ENCODE peak calls at places on chromosomes 12 and 14, in five cellular contexts. S is mucosa of descending colon, R is thoracic aorta, D is astrocyte, N is OCI-LY7. U is an unnamed sample.

GRCh38 chr14:91258021-91258618 is 13.6 kb upstream of the GPR68 start:
- DNase-seq in N (no peak), S (no peak), R (no peak), D (peak; percentile 85), U (peak; percentile 95)

GRCh38 chr12:116892318-116892717 is 11.1 kb upstream of the HRK start:
- DNase-seq in N (peak; percentile 48), R (no peak), D (no peak), S (no peak), U (no peak)

GRCh38 chr14:100384819-100385813 is 62.0 kb downstream of the SLC25A47 start:
- DNase-seq in N (peak; percentile 19), D (peak; percentile 64), R (no peak), S (no peak), U (no peak)

GRCh38 chr12:64918288-64918687 is 93.8 kb downstream of the TBC1D30 start:
- DNase-seq in D (no peak), R (no peak), N (no peak), S (no peak), U (no peak)

GRCh38 chr14:38016497-38016896 is 191.2 kb upstream of the SSTR1 start:
- DNase-seq in N (peak; percentile 28), D (no peak), R (no peak), S (no peak), U (no peak)

GRCh38 chr12:39620664-39621658 is 1.4 kb upstream of the ABCD2 start:
- DNase-seq in N (peak; percentile 49), S (peak; percentile 44), R (no peak), D (no peak), U (no peak)

GRCh38 chr12:102439391-102440108 is 40.8 kb downstream of the IGF1 start:
- DNase-seq in N (no peak), S (no peak), R (no peak), D (no peak), U (no peak)

GRCh38 chr12:38601970-38602369 is 285.4 kb downstream of the ALG10B start:
- DNase-seq in S (no peak), N (no peak), D (no peak), R (no peak), U (no peak)

GRCh38 chr12:57242329-57242690 is 8.7 kb downstream of the STAC3 start:
- DNase-seq in D (no peak), S (peak; percentile 71), N (peak; percentile 47), R (no peak), U (no peak)

GRCh38 chr12:107917912-107918800 is 143.7 kb downstream of the ASCL4 start:
- DNase-seq in N (peak; percentile 34), R (no peak), D (peak; percentile 3), S (no peak), U (no peak)

GRCh38 chr14:103527408-103528157 is 1.4 kb upstream of the TRMT61A start:
- DNase-seq in N (peak; percentile 45), R (no peak), S (no peak), D (no peak), U (no peak)

GRCh38 chr14:103524002-103524785 is 1.6 kb upstream of the CKB start:
- DNase-seq in R (no peak), N (no peak), S (peak; percentile 62), D (no peak), U (no peak)

GRCh38 chr14:103526914-103527248 is 2.1 kb upstream of the TRMT61A start:
- DNase-seq in R (no peak), N (no peak), S (no peak), D (no peak), U (no peak)

GRCh38 chr14:103528158-103528511 is 861 bp upstream of the TRMT61A start:
- DNase-seq in S (no peak), R (no peak), D (no peak), N (no peak), U (no peak)

DNA sequence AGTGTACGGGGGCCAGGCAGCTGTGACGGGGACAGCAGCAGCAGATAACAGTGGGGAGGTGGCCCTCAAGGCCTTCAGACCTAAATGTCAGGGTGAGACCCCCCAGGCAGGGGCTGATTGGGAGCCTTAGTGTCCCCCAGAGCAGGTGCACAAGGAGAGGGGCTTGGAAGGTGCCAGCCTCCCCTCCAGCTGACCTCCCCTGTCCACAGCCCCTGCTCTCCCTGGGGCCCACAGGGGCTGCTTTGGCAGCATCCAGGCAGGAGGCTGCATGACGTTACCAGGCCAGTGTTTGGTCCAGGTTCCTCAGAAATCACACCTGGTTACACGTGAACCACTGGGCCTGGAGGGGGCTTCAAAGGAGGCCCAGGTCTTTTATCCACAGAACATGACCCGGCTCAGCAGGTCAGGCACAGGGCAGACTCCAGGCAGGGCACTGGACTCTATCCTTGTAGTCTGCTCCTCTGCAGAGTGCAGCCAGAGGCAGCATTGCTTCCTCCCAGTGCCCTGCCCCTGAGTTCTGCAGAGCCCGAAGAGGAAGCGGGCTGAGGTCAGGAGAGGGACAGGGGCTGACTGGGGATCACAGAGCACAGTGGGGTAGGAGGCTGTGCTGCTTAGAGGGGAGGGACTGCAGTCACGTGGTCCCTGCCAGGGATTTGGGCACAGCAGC is 2.6 kb upstream of the TRMT61A start:
- DNase-seq in N (no peak), R (no peak), S (peak; percentile 63), D (no peak), U (no peak)
- H3K4me1 ChIP-seq in N (peaks cover 28% of the 10 kb centered on the region), R (peaks cover 41% of the 10 kb centered on the region), S (peaks cover 52% of the 10 kb centered on the region), D (peaks cover 32% of the 10 kb centered on the region), U (peaks cover 65% of the 10 kb centered on the region)

GRCh38 chr12:14402697-14403096 is 37.2 kb downstream of the ATF7IP start:
- DNase-seq in N (no peak), S (no peak), D (no peak), R (no peak), U (no peak)
- H3K4me1 ChIP-seq in N (peaks cover 30% of the 10 kb centered on the region), S (peaks cover 17% of the 10 kb centered on the region), D (peaks cover 14% of the 10 kb centered on the region), R (peaks cover 20% of the 10 kb centered on the region), U (peaks cover 25% of the 10 kb centered on the region)

GRCh38 chr12:75721231-75721641 is 209.8 kb upstream of the KRR1 start:
- DNase-seq in N (no peak), R (no peak), S (no peak), D (peak; percentile 44), U (no peak)
- H3K4me1 ChIP-seq in N (peaks cover 8% of the 10 kb centered on the region), R (peaks cover 42% of the 10 kb centered on the region), S (no peaks in the 10 kb centered on the region), D (peaks cover 43% of the 10 kb centered on the region), U (peaks cover 52% of the 10 kb centered on the region)

GRCh38 chr12:47808574-47809380 is 10.9 kb downstream of the HDAC7 start:
- DNase-seq in S (peak; percentile 60), N (peak; percentile 70), R (no peak), D (no peak), U (no peak)
- H3K4me1 ChIP-seq in S (peaks cover 70% of the 10 kb centered on the region), N (peaks cover 91% of the 10 kb centered on the region), R (peaks cover 98% of the 10 kb centered on the region), D (peaks cover 58% of the 10 kb centered on the region), U (peaks cover 100% of the 10 kb centered on the region)

DNA sequence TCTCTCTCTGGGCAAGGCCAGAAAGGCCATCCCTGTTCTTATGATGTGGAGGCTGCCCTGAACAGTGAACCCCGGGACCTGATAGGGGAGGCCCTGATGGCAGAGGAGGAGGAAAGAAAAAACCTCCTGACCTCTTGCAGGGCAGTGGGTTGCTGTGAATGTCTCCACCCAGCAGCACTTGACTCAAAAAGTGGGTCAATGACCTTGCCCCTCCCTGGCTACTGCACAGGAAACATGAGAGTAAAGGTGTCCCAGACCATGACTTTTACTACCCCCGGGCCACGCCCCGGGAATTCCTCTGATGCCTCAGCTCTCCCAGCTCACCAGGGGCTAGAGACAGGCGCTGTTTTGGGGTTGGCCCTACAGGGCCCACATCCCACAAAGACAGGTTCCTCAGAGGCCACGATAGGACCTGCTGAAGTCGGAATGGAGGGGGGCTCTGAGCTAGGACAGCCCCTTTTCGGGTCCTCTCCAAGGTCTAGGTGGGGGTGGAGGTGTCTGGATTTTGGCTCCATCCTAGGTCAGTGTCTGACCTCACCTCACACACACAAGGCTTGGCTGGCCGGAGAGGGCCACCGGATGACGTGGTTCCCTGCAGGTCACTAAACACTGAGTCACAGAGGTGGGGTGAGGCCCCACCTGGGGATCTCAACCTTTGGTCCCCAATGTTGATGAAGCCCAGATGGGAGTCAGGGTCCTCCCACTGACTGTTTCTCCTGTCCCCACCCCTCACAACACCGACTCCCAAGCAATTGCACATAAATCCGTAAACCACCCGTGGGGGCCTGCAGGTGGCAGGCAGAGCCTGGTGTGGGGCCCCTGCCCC is 1.6 kb downstream of the RHOF start:
- DNase-seq in D (no peak), R (no peak), N (no peak), S (peak; percentile 81), U (no peak)
- H3K4me1 ChIP-seq in D (peaks cover 37% of the 10 kb centered on the region), R (peaks cover 38% of the 10 kb centered on the region), N (peaks cover 71% of the 10 kb centered on the region), S (peaks cover 60% of the 10 kb centered on the region), U (peaks cover 51% of the 10 kb centered on the region)

GRCh38 chr12:47396902-47397663 is 308.7 kb downstream of the RPAP3 start:
- DNase-seq in D (no peak), S (no peak), N (no peak), R (no peak), U (no peak)
- H3K4me1 ChIP-seq in D (peaks cover 17% of the 10 kb centered on the region), S (no peaks in the 10 kb centered on the region), N (no peaks in the 10 kb centered on the region), R (peaks cover 18% of the 10 kb centered on the region), U (no peaks in the 10 kb centered on the region)

GRCh38 chr14:45181329-45181728 is 45.6 kb downstream of the FANCM start:
- DNase-seq in S (no peak), D (peak; percentile 26), R (no peak), N (no peak), U (no peak)

GRCh38 chr14:45181806-45182205 is 46.1 kb downstream of the FANCM start:
- DNase-seq in S (no peak), R (no peak), D (no peak), N (no peak), U (no peak)

DNA sequence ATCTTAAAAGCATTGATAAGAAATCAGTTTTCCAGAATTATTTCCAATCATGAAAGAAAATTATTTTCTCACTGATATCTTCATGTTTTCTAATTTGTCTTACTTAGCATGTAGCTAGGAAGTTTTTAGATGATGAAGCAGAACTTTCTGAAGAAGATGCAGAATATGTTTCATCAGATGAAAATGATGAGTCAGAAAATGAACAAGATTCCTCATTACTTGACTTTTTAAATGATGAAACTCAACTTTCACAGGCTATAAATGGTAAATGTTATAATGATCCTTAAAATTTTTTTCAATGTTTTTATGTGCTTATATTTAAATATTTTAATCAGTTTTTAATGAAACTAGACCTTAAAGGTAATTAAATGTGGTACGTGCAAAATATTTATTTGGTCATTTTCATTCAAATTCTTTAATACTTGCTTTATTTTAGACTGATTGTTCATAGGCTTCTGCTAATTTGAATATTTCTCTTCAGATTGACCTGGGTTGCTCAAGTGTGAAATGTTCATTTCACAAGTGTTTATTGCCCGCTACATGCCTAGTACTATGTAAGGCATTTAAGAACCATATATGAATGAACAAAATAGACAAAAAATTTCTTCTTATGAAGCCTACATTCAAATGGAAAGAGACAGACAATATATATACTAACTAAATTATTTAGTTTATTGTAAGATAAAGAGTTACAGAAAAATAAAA is 49.5 kb downstream of the FANCM start:
- DNase-seq in D (no peak), R (no peak), S (no peak), N (no peak), U (no peak)
- H3K4me1 ChIP-seq in D (no peaks in the 10 kb centered on the region), R (no peaks in the 10 kb centered on the region), S (no peaks in the 10 kb centered on the region), N (no peaks in the 10 kb centered on the region), U (no peaks in the 10 kb centered on the region)